ENCODE peak calls at places on chromosomes 7 and 10, in seven cellular contexts. X, F, N, C, M, V and R are unnamed samples.

GRCh38 chr10:124715479-124715878 is 28.7 kb downstream of the FAM53B start:
- DNase-seq in C (no peak), V (no peak), M (no peak), N (no peak), X (no peak), F (no peak), R (no peak)

GRCh38 chr7:104848386-104848990 is 165.5 kb upstream of the KMT2E start:
- DNase-seq in C (no peak), V (no peak), F (peak), M (peak), X (peak), N (peak), R (peak)

GRCh38 chr10:78765726-78766335 is 302.9 kb upstream of the ZMIZ1 start:
- DNase-seq in N (no peak), V (no peak), X (no peak), M (no peak), C (no peak), F (no peak), R (no peak)

GRCh38 chr10:116545756-116546155 is at the start of gene PNLIP:
- DNase-seq in V (no peak), X (no peak), N (no peak), M (no peak), C (no peak), F (no peak), R (no peak)

GRCh38 chr10:100863433-100863832 is 49.3 kb upstream of the SLF2 start:
- DNase-seq in F (no peak), N (no peak), V (no peak), X (no peak), C (no peak), M (no peak), R (no peak)

GRCh38 chr10:94299417-94299816 is 63.3 kb downstream of the NOC3L start:
- DNase-seq in V (no peak), M (no peak), C (no peak), N (peak), F (no peak), X (no peak), R (no peak)

GRCh38 chr7:82359426-82359825 is 84.2 kb downstream of the CACNA2D1 start:
- DNase-seq in V (no peak), N (no peak), F (peak), X (no peak), M (no peak), C (no peak), R (no peak)

GRCh38 chr7:105656922-105657521 is 75.7 kb upstream of the EFCAB10 start:
- DNase-seq in F (peak), N (peak), C (no peak), X (peak), V (no peak), M (peak), R (peak)

GRCh38 chr7:28706607-28707006 is 251.5 kb downstream of the TRIL start:
- DNase-seq in N (no peak), C (no peak), M (no peak), V (no peak), X (no peak), F (no peak), R (no peak)

GRCh38 chr10:91909178-91909677 is at the start of gene FGFBP3:
- DNase-seq in M (no peak), F (peak), C (no peak), N (peak), X (peak), V (no peak), R (no peak)

GRCh38 chr10:114749014-114749413 is 72.6 kb upstream of the FHIP2A start:
- DNase-seq in C (no peak), M (peak), X (no peak), V (no peak), F (no peak), N (no peak), R (peak)

GRCh38 chr10:95303535-95303934 is 12.7 kb upstream of the PDLIM1 start:
- DNase-seq in M (no peak), X (no peak), C (no peak), F (peak), V (no peak), N (peak), R (no peak)

GRCh38 chr10:131874991-131875451 is 25.8 kb upstream of the PPP2R2D start:
- DNase-seq in C (no peak), X (peak), M (peak), V (no peak), N (peak), F (peak), R (peak)

GRCh38 chr7:130145424-130146106 is 59.6 kb downstream of the TMEM209 start:
- DNase-seq in F (no peak), V (no peak), C (no peak), M (no peak), N (no peak), X (no peak), R (no peak)

GRCh38 chr10:70885931-70886903 is 2.1 kb downstream of the PCBD1 start:
- DNase-seq in N (no peak), V (no peak), F (no peak), X (no peak), M (peak), C (no peak), R (peak)